ENCODE peak calls at places on chromosomes 1 and 21, in six cellular contexts. One of them, this sample, is unnamed.

GRCh38 chr1:31627301-31627929 is 9.9 kb downstream of the HCRTR1 start:
- DNase-seq in NCI-H1930: no peak
- DNase-seq in neural crest cell: no peak
- DNase-seq in K562: peak; percentile 31
- DNase-seq in dermis microvascular lymphatic vessel endothelial cell: no peak
- DNase-seq in psoas muscle: peak; percentile 75
- DNase-seq in this sample: no peak

GRCh38 chr1:85171721-85172120 is 29.1 kb downstream of the SYDE2 start:
- DNase-seq in NCI-H1930: no peak
- DNase-seq in neural crest cell: no peak
- DNase-seq in K562: no peak
- DNase-seq in dermis microvascular lymphatic vessel endothelial cell: no peak
- DNase-seq in psoas muscle: no peak
- DNase-seq in this sample: no peak

GRCh38 chr1:32724678-32725594 is 22.4 kb upstream of the SYNC start:
- DNase-seq in NCI-H1930: no peak
- DNase-seq in neural crest cell: no peak
- DNase-seq in K562: peak; percentile 96
- DNase-seq in dermis microvascular lymphatic vessel endothelial cell: peak; percentile 89
- DNase-seq in psoas muscle: peak; percentile 70
- DNase-seq in this sample: no peak

GRCh38 chr1:12014141-12014981 is 4.9 kb upstream of the MIIP start:
- DNase-seq in NCI-H1930: no peak
- DNase-seq in neural crest cell: no peak
- DNase-seq in K562: peak; percentile 64
- DNase-seq in dermis microvascular lymphatic vessel endothelial cell: no peak
- DNase-seq in psoas muscle: no peak
- DNase-seq in this sample: no peak

GRCh38 chr1:74753104-74753503 is 20.2 kb downstream of the TYW3 start:
- DNase-seq in NCI-H1930: no peak
- DNase-seq in neural crest cell: no peak
- DNase-seq in K562: no peak
- DNase-seq in dermis microvascular lymphatic vessel endothelial cell: no peak
- DNase-seq in psoas muscle: no peak
- DNase-seq in this sample: no peak

GRCh38 chr1:236168716-236169429 is 26.5 kb downstream of the GPR137B start:
- DNase-seq in NCI-H1930: no peak
- DNase-seq in neural crest cell: no peak
- DNase-seq in K562: no peak
- DNase-seq in dermis microvascular lymphatic vessel endothelial cell: peak; percentile 93
- DNase-seq in psoas muscle: peak; percentile 63
- DNase-seq in this sample: no peak

GRCh38 chr1:21764615-21765423 is 18.1 kb downstream of the USP48 start:
- DNase-seq in NCI-H1930: no peak
- DNase-seq in neural crest cell: no peak
- DNase-seq in K562: no peak
- DNase-seq in dermis microvascular lymphatic vessel endothelial cell: peak; percentile 98
- DNase-seq in psoas muscle: peak; percentile 65
- DNase-seq in this sample: no peak

GRCh38 chr1:31427322-31427721 is 14.3 kb downstream of the SERINC2 start:
- DNase-seq in NCI-H1930: no peak
- DNase-seq in neural crest cell: no peak
- DNase-seq in K562: no peak
- DNase-seq in dermis microvascular lymphatic vessel endothelial cell: no peak
- DNase-seq in psoas muscle: no peak
- DNase-seq in this sample: no peak

GRCh38 chr1:203289281-203289981 is 15.9 kb upstream of the BTG2 start:
- DNase-seq in NCI-H1930: no peak
- DNase-seq in neural crest cell: no peak
- DNase-seq in K562: peak; percentile 71
- DNase-seq in dermis microvascular lymphatic vessel endothelial cell: no peak
- DNase-seq in psoas muscle: no peak
- DNase-seq in this sample: no peak

GRCh38 chr1:119083479-119083878 is 57.0 kb downstream of the WARS2 start:
- DNase-seq in NCI-H1930: no peak
- DNase-seq in neural crest cell: no peak
- DNase-seq in K562: no peak
- DNase-seq in dermis microvascular lymphatic vessel endothelial cell: no peak
- DNase-seq in psoas muscle: no peak
- DNase-seq in this sample: no peak

GRCh38 chr1:25952851-25953401 is 44.9 kb downstream of the PAFAH2 start:
- DNase-seq in NCI-H1930: no peak
- DNase-seq in neural crest cell: no peak
- DNase-seq in K562: no peak
- DNase-seq in dermis microvascular lymphatic vessel endothelial cell: no peak
- DNase-seq in psoas muscle: no peak
- DNase-seq in this sample: no peak

GRCh38 chr1:178011101-178011828 is 41.4 kb upstream of the SEC16B start:
- DNase-seq in NCI-H1930: no peak
- DNase-seq in neural crest cell: no peak
- DNase-seq in K562: no peak
- DNase-seq in dermis microvascular lymphatic vessel endothelial cell: peak; percentile 94
- DNase-seq in psoas muscle: no peak
- DNase-seq in this sample: no peak

GRCh38 chr21:14405225-14405624 is 22.3 kb upstream of the HSPA13 start:
- DNase-seq in NCI-H1930: no peak
- DNase-seq in neural crest cell: no peak
- DNase-seq in K562: no peak
- DNase-seq in dermis microvascular lymphatic vessel endothelial cell: no peak
- DNase-seq in psoas muscle: no peak
- DNase-seq in this sample: no peak

This sample was measured in NCI-H1048.